ENCODE peak calls at places on chromosomes 11 and 22, in ten cellular contexts. D is esophagus squamous epithelium, V is body of pancreas, G is HCT116, L is A549, M is stomach, Q is ovary, I is heart left ventricle, U is prostate gland, A is endothelial cell of umbilical vein. X is an unnamed sample.

GRCh38 chr11:1263036-1263435 is 40.2 kb downstream of the MUC5B start:
- DNase-seq in D (no peak), V (no peak), G (no peak), L (no peak), M (no peak), Q (no peak), I (no peak), U (no peak), A (no peak), X (no peak)

GRCh38 chr11:11380883-11381282 is 27.8 kb upstream of the CSNK2A3 start:
- DNase-seq in D (no peak), V (no peak), G (no peak), L (no peak), M (no peak), Q (no peak), I (no peak), U (no peak), A (no peak), X (no peak)

GRCh38 chr11:34640050-34640971 is 19.4 kb downstream of the EHF start:
- DNase-seq in D (no peak), V (peak; percentile 92), G (no peak), L (peak; percentile 98), M (peak; percentile 87), Q (no peak), I (no peak), U (peak; percentile 91), A (no peak), X (no peak)

GRCh38 chr11:66339163-66339675 is 3.0 kb upstream of the RIN1 start:
- DNase-seq in D (no peak), V (no peak), G (no peak), L (no peak), M (no peak), Q (no peak), I (no peak), U (no peak), A (no peak), X (no peak)

GRCh38 chr11:64225608-64226506 is at the start of the genes NUDT22 and TRPT1:
- DNase-seq in D (no peak), V (peak; percentile 92), G (no peak), L (peak; percentile 80), M (peak; percentile 95), Q (peak; percentile 95), I (peak; percentile 93), U (peak; percentile 90), A (peak; percentile 83), X (peak; percentile 90)

GRCh38 chr22:32564170-32565001 is 89.8 kb downstream of the FBXO7 start:
- DNase-seq in D (no peak), V (no peak), G (no peak), L (peak; percentile 45), M (no peak), Q (no peak), I (peak; percentile 43), U (no peak), A (no peak), X (no peak)

GRCh38 chr11:61090521-61090920 is 11.8 kb upstream of the CD5 start:
- DNase-seq in D (no peak), V (no peak), G (no peak), L (no peak), M (no peak), Q (no peak), I (no peak), U (no peak), A (no peak), X (no peak)

GRCh38 chr11:6703247-6704063 is 20.3 kb upstream of the MRPL17 start:
- DNase-seq in D (no peak), V (peak; percentile 79), G (peak; percentile 24), L (peak; percentile 58), M (peak; percentile 42), Q (no peak), I (peak; percentile 40), U (peak; percentile 48), A (peak; percentile 63), X (peak; percentile 28)

GRCh38 chr22:27115816-27116256 is 458.4 kb downstream of the MIAT start:
- DNase-seq in D (no peak), V (peak; percentile 84), G (peak; percentile 92), L (peak; percentile 92), M (peak; percentile 52), Q (no peak), I (no peak), U (no peak), A (peak; percentile 91), X (no peak)

GRCh38 chr11:129613076-129613475 is 202.6 kb upstream of the TMEM45B start:
- DNase-seq in D (no peak), V (no peak), G (no peak), L (no peak), M (no peak), Q (no peak), I (no peak), U (no peak), A (no peak), X (no peak)

GRCh38 chr22:24161909-24162308 is 19.4 kb upstream of the SUSD2 start:
- DNase-seq in D (no peak), V (peak; percentile 38), G (no peak), L (no peak), M (peak; percentile 86), Q (no peak), I (no peak), U (peak; percentile 70), A (no peak), X (peak; percentile 60)

GRCh38 chr22:39234867-39235687 is 9.7 kb downstream of the PDGFB start:
- DNase-seq in D (no peak), V (peak; percentile 73), G (no peak), L (no peak), M (peak; percentile 75), Q (no peak), I (peak; percentile 93), U (peak; percentile 78), A (peak; percentile 70), X (peak; percentile 90)

GRCh38 chr22:28917747-28918543 is 34.6 kb downstream of the ZNRF3 start:
- DNase-seq in D (no peak), V (peak; percentile 72), G (peak; percentile 74), L (peak; percentile 31), M (peak; percentile 57), Q (peak; percentile 52), I (peak; percentile 49), U (no peak), A (no peak), X (no peak)

DNA sequence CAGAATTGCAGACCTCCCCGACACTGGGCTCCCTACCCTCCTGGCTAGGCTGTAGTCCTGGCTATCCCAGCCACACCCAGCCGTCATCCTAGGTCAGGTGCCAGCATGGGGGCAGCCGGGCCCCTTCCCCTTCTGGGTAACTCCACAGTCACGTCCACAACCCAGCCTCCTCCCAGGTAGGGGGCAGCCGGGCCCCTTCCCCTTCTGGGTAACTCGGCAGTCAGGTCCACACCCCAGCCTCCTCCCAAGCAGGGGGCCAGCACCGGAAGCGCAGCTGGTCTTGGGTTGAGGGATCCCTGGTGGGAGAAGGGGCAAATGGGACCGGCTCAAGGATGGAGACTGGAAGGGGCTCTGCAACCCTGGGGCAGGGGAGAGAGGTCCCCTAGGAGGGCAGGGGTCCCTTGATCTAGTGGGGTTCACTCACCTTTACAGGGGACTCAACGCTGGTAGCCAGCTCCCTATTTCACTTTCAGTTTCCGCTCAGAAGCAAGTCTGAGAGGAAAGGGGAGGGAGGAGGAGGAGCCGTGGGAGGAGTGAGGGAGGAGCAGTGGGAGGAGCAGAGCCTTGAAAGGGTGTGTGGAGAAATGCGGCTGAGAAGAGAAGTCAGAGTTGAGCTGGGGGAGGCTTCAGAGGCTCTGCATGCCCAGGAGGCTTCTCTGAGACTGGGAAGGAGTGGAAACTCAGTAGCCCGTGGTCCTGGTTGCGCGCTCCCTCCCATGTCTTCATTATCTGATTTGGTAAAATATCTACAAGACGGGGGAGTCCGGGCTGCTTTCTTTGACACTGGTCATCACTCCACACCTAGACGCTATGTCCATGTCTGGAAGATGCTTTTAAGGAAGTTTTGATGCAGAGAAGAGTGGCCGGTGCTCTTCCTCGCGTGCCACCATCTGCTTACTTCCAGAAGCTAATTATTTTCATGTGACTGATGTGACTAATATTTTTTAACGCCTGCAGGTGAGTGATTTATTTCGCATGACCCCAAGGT is at the start of gene TRIM21:
- DNase-seq in D (peak; percentile 8), V (peak; percentile 90), G (peak; percentile 67), L (peak; percentile 79), M (peak; percentile 87), Q (peak; percentile 85), I (peak; percentile 87), U (peak; percentile 82), A (peak; percentile 84), X (peak; percentile 72)
- TF ChIP-seq POLR2A in D (no peak), V (no peak), G (peak; percentile 44), L (no peak), M (no peak), Q (peak; percentile 23), I (no peak), U (peak; percentile 69), A (peak; percentile 40), X (no peak)

GRCh38 chr11:73182824-73183321 is 35.2 kb upstream of the P2RY2 start:
- DNase-seq in D (no peak), V (peak; percentile 75), G (no peak), L (no peak), M (peak; percentile 40), Q (peak; percentile 64), I (peak; percentile 86), U (no peak), A (no peak), X (no peak)

GRCh38 chr11:73186886-73187285 is 31.2 kb upstream of the P2RY2 start:
- DNase-seq in D (no peak), V (no peak), G (no peak), L (no peak), M (peak; percentile 21), Q (peak; percentile 7), I (no peak), U (no peak), A (no peak), X (no peak)

GRCh38 chr11:73185680-73186293 is 32.3 kb upstream of the P2RY2 start:
- DNase-seq in D (no peak), V (no peak), G (no peak), L (peak; percentile 79), M (peak; percentile 23), Q (peak; percentile 35), I (no peak), U (no peak), A (peak; percentile 57), X (peak; percentile 88)

GRCh38 chr11:73186294-73186850 is 31.7 kb upstream of the P2RY2 start:
- DNase-seq in D (no peak), V (no peak), G (no peak), L (peak; percentile 29), M (no peak), Q (peak; percentile 15), I (no peak), U (peak; percentile 55), A (no peak), X (no peak)

GRCh38 chr11:73184953-73185671 is 33.0 kb upstream of the P2RY2 start:
- DNase-seq in D (no peak), V (peak; percentile 69), G (peak; percentile 40), L (peak; percentile 76), M (peak; percentile 75), Q (peak; percentile 69), I (peak; percentile 78), U (peak; percentile 68), A (peak; percentile 75), X (peak; percentile 61)
- H3K4me3 ChIP-seq in D (no peak overlapping the region), V (no peak overlapping the region), G (peak overlapping the region; percentile 15), L (no peak overlapping the region), M (no peak overlapping the region), Q (no peak overlapping the region), I (no peak overlapping the region), U (no peak overlapping the region), A (no peak overlapping the region), X (no peak overlapping the region)

GRCh38 chr22:48753381-48753730 is 1074.3 kb downstream of the BRD1 start:
- DNase-seq in D (no peak), V (no peak), G (no peak), L (no peak), M (peak; percentile 5), Q (no peak), I (no peak), U (peak; percentile 2), A (no peak), X (no peak)
- H3K9me3 ChIP-seq in D (no peaks in the 10 kb centered on the region), V (no peaks in the 10 kb centered on the region), G (no peaks in the 10 kb centered on the region), L (no peaks in the 10 kb centered on the region), M (no peaks in the 10 kb centered on the region), Q (no peaks in the 10 kb centered on the region), I (no peaks in the 10 kb centered on the region), U (no peaks in the 10 kb centered on the region), A (peaks cover 13% of the 10 kb centered on the region), X (no peaks in the 10 kb centered on the region)

GRCh38 chr22:42866100-42866499 is 9.0 kb upstream of the ARFGAP3 start:
- DNase-seq in D (no peak), V (no peak), G (no peak), L (no peak), M (no peak), Q (no peak), I (no peak), U (no peak), A (no peak), X (no peak)
- TF ChIP-seq POLR2A in D (no peak), V (no peak), G (no peak), L (no peak), M (no peak), Q (no peak), I (no peak), U (no peak), A (no peak), X (no peak)